ENCODE peak calls at places on chromosomes 16 and 17, in nine cellular contexts. U is ureter; O is progenitor cell of endocrine pancreas; T is fibroblast of lung; W is CD8-positive, alpha-beta memory T cell; C is EL; R is NCI-H1436; Y is colonic mucosa; N is ascending aorta. B is an unnamed sample.

GRCh38 chr16:7946142-7946541 is 613.5 kb downstream of the RBFOX1 start:
- DNase-seq in U (no peak), O (no peak), T (no peak), W (no peak), C (no peak), R (no peak), Y (no peak), N (no peak), B (no peak)

GRCh38 chr17:39027037-39027436 is 59.8 kb upstream of the FBXO47 start:
- DNase-seq in U (peak), O (peak), T (peak), W (no peak), C (peak), R (peak), Y (peak), N (no peak), B (no peak)

GRCh38 chr17:79159926-79160325 is 85.3 kb downstream of the ENGASE start:
- DNase-seq in U (no peak), O (no peak), T (no peak), W (no peak), C (no peak), R (no peak), Y (no peak), N (no peak), B (no peak)

GRCh38 chr17:29760279-29760721 is 137.6 kb upstream of the CORO6 start:
- DNase-seq in U (no peak), O (no peak), T (peak), W (peak), C (peak), R (no peak), Y (no peak), N (no peak), B (no peak)

GRCh38 chr17:8056232-8056975 is 17.5 kb downstream of the ALOX15B start:
- DNase-seq in U (peak), O (no peak), T (peak), W (no peak), C (peak), R (no peak), Y (peak), N (peak), B (peak)

GRCh38 chr16:31200821-31201510 is 1.6 kb downstream of the PYCARD start:
- DNase-seq in U (no peak), O (no peak), T (peak), W (peak), C (peak), R (no peak), Y (peak), N (no peak), B (no peak)

GRCh38 chr17:77857613-77858012 is 100.9 kb upstream of the TNRC6C start:
- DNase-seq in U (no peak), O (no peak), T (no peak), W (no peak), C (no peak), R (no peak), Y (no peak), N (no peak), B (no peak)

GRCh38 chr16:8996891-8997290 is 33.2 kb upstream of the USP7 start:
- DNase-seq in U (no peak), O (no peak), T (no peak), W (no peak), C (no peak), R (peak), Y (no peak), N (no peak), B (no peak)

GRCh38 chr16:57686577-57686976 is 8.0 kb upstream of the DRC7 start:
- DNase-seq in U (no peak), O (no peak), T (no peak), W (no peak), C (no peak), R (no peak), Y (no peak), N (no peak), B (no peak)

GRCh38 chr16:72256398-72257048 is 84.6 kb upstream of the PMFBP1 start:
- DNase-seq in U (no peak), O (no peak), T (peak), W (no peak), C (peak), R (no peak), Y (no peak), N (no peak), B (no peak)

GRCh38 chr17:6444573-6445335 is 499 bp downstream of the PIMREG start:
- DNase-seq in U (no peak), O (no peak), T (no peak), W (no peak), C (no peak), R (no peak), Y (no peak), N (no peak), B (no peak)

GRCh38 chr17:82269138-82269881 is 4.2 kb downstream of the CSNK1D start:
- DNase-seq in U (no peak), O (no peak), T (no peak), W (no peak), C (no peak), R (no peak), Y (peak), N (no peak), B (no peak)

GRCh38 chr17:16439867-16440351 is 24.5 kb downstream of the TRPV2 start:
- DNase-seq in U (no peak), O (no peak), T (no peak), W (peak), C (peak), R (no peak), Y (no peak), N (no peak), B (no peak)

GRCh38 chr17:29251969-29252866 is 5.6 kb downstream of the CRYBA1 start:
- DNase-seq in U (no peak), O (no peak), T (peak), W (no peak), C (peak), R (no peak), Y (no peak), N (no peak), B (peak)

GRCh38 chr16:67087803-67088202 is 21.9 kb upstream of the PHAF1 start:
- DNase-seq in U (no peak), O (no peak), T (no peak), W (no peak), C (no peak), R (peak), Y (no peak), N (no peak), B (no peak)

GRCh38 chr17:60989439-60989838 is 311.8 kb downstream of the BCAS3 start:
- DNase-seq in U (no peak), O (no peak), T (no peak), W (no peak), C (no peak), R (no peak), Y (no peak), N (no peak), B (no peak)

GRCh38 chr16:230949-231348 is 1.7 kb upstream of the LUC7L start:
- DNase-seq in U (no peak), O (no peak), T (no peak), W (no peak), C (no peak), R (no peak), Y (no peak), N (no peak), B (no peak)

GRCh38 chr16:67760206-67760605 is 41.1 kb upstream of the GFOD2 start:
- DNase-seq in U (no peak), O (no peak), T (no peak), W (no peak), C (no peak), R (no peak), Y (no peak), N (no peak), B (no peak)

GRCh38 chr16:13148836-13149235 is 247.4 kb downstream of the SHISA9 start:
- DNase-seq in U (no peak), O (no peak), T (no peak), W (no peak), C (no peak), R (no peak), Y (no peak), N (no peak), B (no peak)

GRCh38 chr17:2796164-2797140 is at the start of gene RAP1GAP2:
- DNase-seq in U (peak), O (no peak), T (no peak), W (peak), C (no peak), R (no peak), Y (peak), N (no peak), B (no peak)

GRCh38 chr17:73304971-73305786 is 6.6 kb downstream of the CDC42EP4 start:
- DNase-seq in U (peak), O (no peak), T (peak), W (no peak), C (peak), R (no peak), Y (peak), N (no peak), B (no peak)

GRCh38 chr16:31265329-31266245 is 5.8 kb downstream of the ITGAM start:
- DNase-seq in U (peak), O (no peak), T (no peak), W (peak), C (peak), R (no peak), Y (no peak), N (no peak), B (no peak)

GRCh38 chr16:12903325-12904040 is 2.1 kb downstream of the SHISA9 start:
- DNase-seq in U (no peak), O (no peak), T (no peak), W (no peak), C (no peak), R (no peak), Y (no peak), N (no peak), B (no peak)

GRCh38 chr17:80891096-80892018 is 100.3 kb upstream of the CHMP6 start:
- DNase-seq in U (peak), O (no peak), T (peak), W (peak), C (peak), R (no peak), Y (no peak), N (peak), B (peak)

GRCh38 chr16:81921415-81921814 is 89.9 kb downstream of the SDR42E1 start:
- DNase-seq in U (no peak), O (no peak), T (no peak), W (no peak), C (no peak), R (no peak), Y (no peak), N (no peak), B (no peak)

GRCh38 chr17:68509151-68510057 is 2.8 kb upstream of the PRKAR1A start:
- DNase-seq in U (peak), O (no peak), T (no peak), W (no peak), C (no peak), R (no peak), Y (peak), N (no peak), B (no peak)

GRCh38 chr17:61408151-61409041 is 8.8 kb downstream of the TBX2 start:
- DNase-seq in U (peak), O (no peak), T (peak), W (no peak), C (no peak), R (no peak), Y (no peak), N (peak), B (no peak)

GRCh38 chr16:72099377-72099818 is 5.8 kb downstream of the DHX38 start:
- DNase-seq in U (no peak), O (peak), T (peak), W (peak), C (peak), R (peak), Y (peak), N (no peak), B (peak)